ENCODE peak calls at places on chromosomes 4 and X, in eight cellular contexts. One of them, this sample, is unnamed.

GRCh38 chr4:86895692-86896488 is 3.7 kb upstream of the C4orf36 start:
- DNase-seq in sigmoid colon: no peak
- DNase-seq in heart right ventricle: peak; percentile 53
- DNase-seq in fibroblast of lung: peak; percentile 64
- DNase-seq in neural progenitor cell: peak; percentile 84
- DNase-seq in brain microvascular endothelial cell: peak; percentile 61
- DNase-seq in suprapubic skin: no peak
- DNase-seq in Karpas-422: peak; percentile 82
- DNase-seq in this sample: peak; percentile 31

GRCh38 chrX:24025741-24026402 is 1.1 kb downstream of the KLHL15 start:
- DNase-seq in Karpas-422: no peak
- DNase-seq in neural progenitor cell: no peak
- DNase-seq in sigmoid colon: peak; percentile 79
- DNase-seq in fibroblast of lung: peak; percentile 68
- DNase-seq in suprapubic skin: peak; percentile 65
- DNase-seq in heart right ventricle: peak; percentile 27
- DNase-seq in brain microvascular endothelial cell: peak; percentile 16
- DNase-seq in this sample: no peak

GRCh38 chr4:2787230-2788100 is 5.4 kb upstream of the SH3BP2 start:
- DNase-seq in brain microvascular endothelial cell: no peak
- DNase-seq in suprapubic skin: peak; percentile 79
- DNase-seq in heart right ventricle: no peak
- DNase-seq in Karpas-422: no peak
- DNase-seq in neural progenitor cell: no peak
- DNase-seq in fibroblast of lung: no peak
- DNase-seq in sigmoid colon: peak; percentile 78
- DNase-seq in this sample: no peak

GRCh38 chr4:92014060-92014459 is 289.7 kb upstream of the GRID2 start:
- DNase-seq in brain microvascular endothelial cell: no peak
- DNase-seq in suprapubic skin: no peak
- DNase-seq in heart right ventricle: no peak
- DNase-seq in fibroblast of lung: no peak
- DNase-seq in neural progenitor cell: no peak
- DNase-seq in sigmoid colon: no peak
- DNase-seq in Karpas-422: no peak
- DNase-seq in this sample: no peak

GRCh38 chr4:8147231-8147970 is 11.2 kb downstream of the ABLIM2 start:
- DNase-seq in suprapubic skin: no peak
- DNase-seq in brain microvascular endothelial cell: no peak
- DNase-seq in sigmoid colon: no peak
- DNase-seq in fibroblast of lung: no peak
- DNase-seq in neural progenitor cell: no peak
- DNase-seq in Karpas-422: no peak
- DNase-seq in heart right ventricle: no peak
- DNase-seq in this sample: no peak

GRCh38 chr4:119795986-119796578 is 167.5 kb upstream of the PDE5A start:
- DNase-seq in heart right ventricle: no peak
- DNase-seq in suprapubic skin: no peak
- DNase-seq in Karpas-422: no peak
- DNase-seq in neural progenitor cell: no peak
- DNase-seq in fibroblast of lung: no peak
- DNase-seq in sigmoid colon: no peak
- DNase-seq in brain microvascular endothelial cell: no peak
- DNase-seq in this sample: no peak

GRCh38 chr4:24032371-24032989 is 142.6 kb upstream of the PPARGC1A start:
- DNase-seq in fibroblast of lung: no peak
- DNase-seq in heart right ventricle: peak; percentile 11
- DNase-seq in Karpas-422: peak; percentile 68
- DNase-seq in sigmoid colon: no peak
- DNase-seq in brain microvascular endothelial cell: no peak
- DNase-seq in neural progenitor cell: peak; percentile 40
- DNase-seq in suprapubic skin: no peak
- DNase-seq in this sample: no peak

GRCh38 chr4:15688056-15688455 is 6.4 kb downstream of the FAM200B start:
- DNase-seq in Karpas-422: no peak
- DNase-seq in brain microvascular endothelial cell: no peak
- DNase-seq in heart right ventricle: no peak
- DNase-seq in neural progenitor cell: no peak
- DNase-seq in suprapubic skin: no peak
- DNase-seq in sigmoid colon: no peak
- DNase-seq in fibroblast of lung: no peak
- DNase-seq in this sample: no peak

GRCh38 chr4:126839066-126839465 is 793.7 kb upstream of the INTU start:
- DNase-seq in brain microvascular endothelial cell: no peak
- DNase-seq in fibroblast of lung: peak; percentile 60
- DNase-seq in neural progenitor cell: no peak
- DNase-seq in suprapubic skin: no peak
- DNase-seq in sigmoid colon: no peak
- DNase-seq in Karpas-422: no peak
- DNase-seq in heart right ventricle: no peak
- DNase-seq in this sample: no peak

GRCh38 chr4:15423285-15423711 is 4.5 kb upstream of the C1QTNF7 start:
- DNase-seq in heart right ventricle: no peak
- DNase-seq in brain microvascular endothelial cell: no peak
- DNase-seq in suprapubic skin: no peak
- DNase-seq in fibroblast of lung: no peak
- DNase-seq in Karpas-422: no peak
- DNase-seq in sigmoid colon: no peak
- DNase-seq in neural progenitor cell: no peak
- DNase-seq in this sample: no peak

GRCh38 chr4:84680956-84681355 is 98.0 kb downstream of the CDS1 start:
- DNase-seq in suprapubic skin: no peak
- DNase-seq in neural progenitor cell: no peak
- DNase-seq in heart right ventricle: no peak
- DNase-seq in brain microvascular endothelial cell: no peak
- DNase-seq in sigmoid colon: no peak
- DNase-seq in fibroblast of lung: no peak
- DNase-seq in Karpas-422: no peak
- DNase-seq in this sample: no peak

GRCh38 chr4:87949961-87950360 is 25.6 kb upstream of the SPP1 start:
- DNase-seq in suprapubic skin: no peak
- DNase-seq in Karpas-422: peak; percentile 27
- DNase-seq in brain microvascular endothelial cell: peak; percentile 6
- DNase-seq in neural progenitor cell: no peak
- DNase-seq in heart right ventricle: no peak
- DNase-seq in sigmoid colon: no peak
- DNase-seq in fibroblast of lung: peak; percentile 71
- DNase-seq in this sample: peak; percentile 69

GRCh38 chr4:146439999-146440398 is 81.7 kb downstream of the SLC10A7 start:
- DNase-seq in brain microvascular endothelial cell: no peak
- DNase-seq in fibroblast of lung: no peak
- DNase-seq in neural progenitor cell: peak; percentile 9
- DNase-seq in Karpas-422: no peak
- DNase-seq in heart right ventricle: no peak
- DNase-seq in suprapubic skin: no peak
- DNase-seq in sigmoid colon: no peak
- DNase-seq in this sample: no peak

GRCh38 chr4:180189639-180190038 is 2053.6 kb upstream of the TENM3 start:
- DNase-seq in sigmoid colon: no peak
- DNase-seq in heart right ventricle: no peak
- DNase-seq in suprapubic skin: no peak
- DNase-seq in Karpas-422: no peak
- DNase-seq in fibroblast of lung: no peak
- DNase-seq in brain microvascular endothelial cell: no peak
- DNase-seq in neural progenitor cell: no peak
- DNase-seq in this sample: no peak

GRCh38 chrX:1673337-1673736 is 58.5 kb downstream of the ASMT start:
- DNase-seq in heart right ventricle: no peak
- DNase-seq in fibroblast of lung: no peak
- DNase-seq in neural progenitor cell: peak; percentile 36
- DNase-seq in Karpas-422: peak; percentile 84
- DNase-seq in sigmoid colon: no peak
- DNase-seq in suprapubic skin: peak; percentile 34
- DNase-seq in brain microvascular endothelial cell: no peak
- DNase-seq in this sample: no peak

GRCh38 chr4:88963817-88964216 is 93.2 kb downstream of the FAM13A start:
- DNase-seq in Karpas-422: no peak
- DNase-seq in suprapubic skin: no peak
- DNase-seq in heart right ventricle: no peak
- DNase-seq in fibroblast of lung: peak; percentile 18
- DNase-seq in brain microvascular endothelial cell: no peak
- DNase-seq in sigmoid colon: no peak
- DNase-seq in neural progenitor cell: no peak
- DNase-seq in this sample: no peak

GRCh38 chrX:102976793-102977495 is 39.9 kb downstream of the RAB40AL start:
- DNase-seq in brain microvascular endothelial cell: no peak
- DNase-seq in Karpas-422: no peak
- DNase-seq in fibroblast of lung: peak; percentile 85
- DNase-seq in heart right ventricle: no peak
- DNase-seq in neural progenitor cell: no peak
- DNase-seq in suprapubic skin: no peak
- DNase-seq in sigmoid colon: no peak
- DNase-seq in this sample: no peak

GRCh38 chr4:165600959-165601674 is 222.3 kb downstream of the CPE start:
- DNase-seq in suprapubic skin: no peak
- DNase-seq in Karpas-422: no peak
- DNase-seq in neural progenitor cell: no peak
- DNase-seq in fibroblast of lung: peak; percentile 59
- DNase-seq in sigmoid colon: no peak
- DNase-seq in heart right ventricle: no peak
- DNase-seq in brain microvascular endothelial cell: no peak
- DNase-seq in this sample: no peak

GRCh38 chr4:77089880-77090279 is 14.1 kb upstream of the CCNI start:
- DNase-seq in sigmoid colon: no peak
- DNase-seq in fibroblast of lung: no peak
- DNase-seq in heart right ventricle: no peak
- DNase-seq in neural progenitor cell: no peak
- DNase-seq in brain microvascular endothelial cell: no peak
- DNase-seq in suprapubic skin: no peak
- DNase-seq in Karpas-422: no peak
- DNase-seq in this sample: no peak

GRCh38 chr4:77082886-77083608 is 7.3 kb upstream of the CCNI start:
- DNase-seq in sigmoid colon: no peak
- DNase-seq in neural progenitor cell: no peak
- DNase-seq in Karpas-422: no peak
- DNase-seq in suprapubic skin: no peak
- DNase-seq in brain microvascular endothelial cell: no peak
- DNase-seq in heart right ventricle: no peak
- DNase-seq in fibroblast of lung: no peak
- DNase-seq in this sample: no peak

GRCh38 chr4:77078401-77078800 is 2.6 kb upstream of the CCNI start:
- DNase-seq in suprapubic skin: no peak
- DNase-seq in sigmoid colon: no peak
- DNase-seq in brain microvascular endothelial cell: no peak
- DNase-seq in Karpas-422: no peak
- DNase-seq in heart right ventricle: no peak
- DNase-seq in neural progenitor cell: no peak
- DNase-seq in fibroblast of lung: no peak
- DNase-seq in this sample: no peak

GRCh38 chr4:77079281-77079680 is 3.5 kb upstream of the CCNI start:
- DNase-seq in sigmoid colon: no peak
- DNase-seq in brain microvascular endothelial cell: no peak
- DNase-seq in suprapubic skin: no peak
- DNase-seq in neural progenitor cell: no peak
- DNase-seq in fibroblast of lung: no peak
- DNase-seq in heart right ventricle: no peak
- DNase-seq in Karpas-422: no peak
- DNase-seq in this sample: no peak

DNA sequence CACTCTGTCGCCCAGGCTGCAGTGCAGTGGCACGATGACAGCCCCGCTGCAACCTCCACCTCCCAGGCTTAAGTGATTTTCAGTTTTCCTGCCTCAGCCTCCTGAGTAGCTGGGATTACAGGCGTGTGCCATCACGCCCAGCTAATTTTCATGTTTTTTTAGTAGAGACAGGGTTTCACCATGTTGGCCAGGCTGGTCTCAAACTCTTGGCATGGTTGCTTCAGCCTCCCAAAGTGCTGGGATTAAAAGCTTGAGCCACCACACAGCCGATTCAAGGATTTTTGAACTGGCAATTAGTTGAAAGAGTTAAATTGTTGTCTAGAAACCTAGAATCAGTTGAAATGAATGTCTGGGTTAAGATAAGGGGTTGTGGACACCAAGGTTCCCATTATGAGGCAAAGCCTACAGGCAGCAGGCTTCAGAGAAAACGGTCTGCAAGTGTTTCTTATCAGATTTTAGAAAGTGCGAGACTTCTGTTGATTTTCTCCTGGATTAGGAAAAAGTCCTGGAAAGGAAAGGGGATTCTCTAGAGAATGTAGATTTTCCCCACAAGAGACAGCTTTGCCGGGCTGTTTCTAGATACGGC is 8.3 kb upstream of the CCNI start:
- DNase-seq in Karpas-422: no peak
- DNase-seq in heart right ventricle: no peak
- DNase-seq in neural progenitor cell: no peak
- DNase-seq in fibroblast of lung: no peak
- DNase-seq in sigmoid colon: no peak
- DNase-seq in suprapubic skin: no peak
- DNase-seq in brain microvascular endothelial cell: no peak
- DNase-seq in this sample: no peak
- H3K4me3 ChIP-seq in Karpas-422: no peak overlapping the region
- H3K4me3 ChIP-seq in heart right ventricle: no peak overlapping the region
- H3K4me3 ChIP-seq in neural progenitor cell: no peak overlapping the region
- H3K4me3 ChIP-seq in fibroblast of lung: no peak overlapping the region
- H3K4me3 ChIP-seq in sigmoid colon: no peak overlapping the region
- H3K4me3 ChIP-seq in suprapubic skin: no peak overlapping the region
- H3K4me3 ChIP-seq in brain microvascular endothelial cell: no peak overlapping the region
- H3K4me3 ChIP-seq in this sample: no peak overlapping the region

GRCh38 chrX:107766470-107767140 is 9.0 kb downstream of the TSC22D3 start:
- DNase-seq in Karpas-422: no peak
- DNase-seq in neural progenitor cell: no peak
- DNase-seq in suprapubic skin: no peak
- DNase-seq in sigmoid colon: peak; percentile 88
- DNase-seq in brain microvascular endothelial cell: no peak
- DNase-seq in heart right ventricle: no peak
- DNase-seq in fibroblast of lung: peak; percentile 25
- DNase-seq in this sample: peak; percentile 41
- H3K27me3 ChIP-seq in Karpas-422: no peaks in the 10 kb centered on the region
- H3K27me3 ChIP-seq in neural progenitor cell: no peaks in the 10 kb centered on the region
- H3K27me3 ChIP-seq in suprapubic skin: no peaks in the 10 kb centered on the region
- H3K27me3 ChIP-seq in sigmoid colon: no peaks in the 10 kb centered on the region
- H3K27me3 ChIP-seq in brain microvascular endothelial cell: no peaks in the 10 kb centered on the region
- H3K27me3 ChIP-seq in heart right ventricle: no peaks in the 10 kb centered on the region
- H3K27me3 ChIP-seq in fibroblast of lung: peaks cover 3% of the 10 kb centered on the region
- H3K27me3 ChIP-seq in this sample: no peaks in the 10 kb centered on the region

GRCh38 chr4:182807346-182807745 is 109.8 kb downstream of the DCTD start:
- DNase-seq in suprapubic skin: no peak
- DNase-seq in fibroblast of lung: no peak
- DNase-seq in brain microvascular endothelial cell: peak; percentile 1
- DNase-seq in sigmoid colon: no peak
- DNase-seq in neural progenitor cell: no peak
- DNase-seq in Karpas-422: no peak
- DNase-seq in heart right ventricle: no peak
- DNase-seq in this sample: no peak
- H3K4me3 ChIP-seq in suprapubic skin: no peak overlapping the region
- H3K4me3 ChIP-seq in fibroblast of lung: no peak overlapping the region
- H3K4me3 ChIP-seq in brain microvascular endothelial cell: no peak overlapping the region
- H3K4me3 ChIP-seq in sigmoid colon: peak overlapping the region; percentile 57
- H3K4me3 ChIP-seq in neural progenitor cell: peak overlapping the region; percentile 41
- H3K4me3 ChIP-seq in Karpas-422: no peak overlapping the region
- H3K4me3 ChIP-seq in heart right ventricle: peak overlapping the region; percentile 62
- H3K4me3 ChIP-seq in this sample: no peak overlapping the region

DNA sequence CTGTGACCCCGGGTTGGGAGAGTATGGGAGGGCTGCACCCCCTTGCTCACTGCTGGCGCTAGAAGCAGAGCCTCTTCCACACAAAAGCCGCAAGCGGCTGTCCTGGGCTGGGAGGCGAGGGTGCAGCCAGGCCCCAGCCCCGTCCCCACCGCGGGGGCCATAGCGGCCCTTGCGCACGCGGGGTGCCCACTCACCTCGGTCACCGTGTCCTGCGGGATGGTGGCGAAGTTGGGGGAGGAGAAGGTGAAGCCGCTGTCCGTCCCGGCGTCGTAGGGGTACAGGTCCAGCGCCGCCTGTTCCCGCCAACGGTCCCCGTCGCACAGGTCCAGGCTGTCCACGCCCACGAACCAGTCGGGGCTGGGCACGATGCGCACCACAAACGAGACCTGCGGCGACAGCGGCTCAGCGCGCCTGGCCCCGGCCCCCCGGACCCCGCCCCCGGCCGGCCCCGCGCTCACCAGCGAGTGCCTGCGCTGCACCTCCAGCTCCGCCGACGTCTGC is 1.5 kb downstream of the SPON2 start:
- DNase-seq in fibroblast of lung: no peak
- DNase-seq in Karpas-422: no peak
- DNase-seq in sigmoid colon: peak; percentile 68
- DNase-seq in suprapubic skin: no peak
- DNase-seq in brain microvascular endothelial cell: no peak
- DNase-seq in heart right ventricle: no peak
- DNase-seq in neural progenitor cell: no peak
- DNase-seq in this sample: no peak
- H3K27me3 ChIP-seq in fibroblast of lung: no peaks in the 10 kb centered on the region
- H3K27me3 ChIP-seq in Karpas-422: no peaks in the 10 kb centered on the region
- H3K27me3 ChIP-seq in sigmoid colon: peaks cover 23% of the 10 kb centered on the region
- H3K27me3 ChIP-seq in suprapubic skin: peaks cover 31% of the 10 kb centered on the region
- H3K27me3 ChIP-seq in brain microvascular endothelial cell: peaks cover 23% of the 10 kb centered on the region
- H3K27me3 ChIP-seq in heart right ventricle: peaks cover 25% of the 10 kb centered on the region
- H3K27me3 ChIP-seq in neural progenitor cell: peaks cover 90% of the 10 kb centered on the region
- H3K27me3 ChIP-seq in this sample: peaks cover 62% of the 10 kb centered on the region